ENCODE peak calls at places on chromosomes 16 and 17, in seven cellular contexts. Y is heart left ventricle, H is suprapubic skin, S is SK-N-SH, D is Calu3, J is neural progenitor cell, Q is MCF 10A. G is an unnamed sample.

GRCh38 chr17:35766903-35767510 is 6.3 kb downstream of the C17orf50 start:
- DNase-seq in Y (no peak), H (no peak), S (peak; percentile 81), D (peak; percentile 58), J (no peak), Q (peak; percentile 69), G (peak; percentile 71)

GRCh38 chr17:41538565-41538991 is 10.5 kb upstream of the KRT19 start:
- DNase-seq in Y (no peak), H (no peak), S (no peak), D (no peak), J (no peak), Q (peak; percentile 65), G (peak; percentile 63)

GRCh38 chr17:77829871-77830799 is 128.4 kb upstream of the TNRC6C start:
- DNase-seq in Y (peak; percentile 81), H (peak; percentile 85), S (peak; percentile 47), D (no peak), J (peak; percentile 72), Q (peak; percentile 68), G (peak; percentile 51)

GRCh38 chr17:73257516-73257915 is 4.2 kb downstream of the CPSF4L start:
- DNase-seq in Y (no peak), H (no peak), S (no peak), D (no peak), J (no peak), Q (no peak), G (no peak)

GRCh38 chr16:89958068-89958467 is 9.5 kb downstream of the DEF8 start:
- DNase-seq in Y (peak; percentile 69), H (no peak), S (peak; percentile 93), D (peak; percentile 20), J (peak; percentile 58), Q (peak; percentile 4), G (peak; percentile 38)

GRCh38 chr17:16941072-16941641 is 30.8 kb downstream of the TNFRSF13B start:
- DNase-seq in Y (no peak), H (peak; percentile 34), S (no peak), D (no peak), J (no peak), Q (no peak), G (no peak)

GRCh38 chr17:74840989-74841666 is 18.6 kb downstream of the GRIN2C start:
- DNase-seq in Y (peak; percentile 87), H (no peak), S (no peak), D (no peak), J (peak; percentile 51), Q (no peak), G (peak; percentile 27)

GRCh38 chr16:7405166-7405565 is 72.5 kb downstream of the RBFOX1 start:
- DNase-seq in Y (peak; percentile 81), H (no peak), S (peak; percentile 46), D (no peak), J (peak; percentile 82), Q (no peak), G (no peak)

GRCh38 chr17:34827008-34827407 is 134.3 kb downstream of the CCT6B start:
- DNase-seq in Y (no peak), H (no peak), S (no peak), D (peak; percentile 34), J (no peak), Q (no peak), G (no peak)

GRCh38 chr16:86318119-86318518 is 192.2 kb upstream of the FOXF1 start:
- DNase-seq in Y (no peak), H (peak; percentile 8), S (no peak), D (no peak), J (no peak), Q (no peak), G (no peak)

GRCh38 chr16:73063284-73063733 is 15.4 kb upstream of the ZFHX3 start:
- DNase-seq in Y (no peak), H (no peak), S (no peak), D (no peak), J (no peak), Q (no peak), G (no peak)

GRCh38 chr17:79339311-79339710 is 264.7 kb downstream of the ENGASE start:
- DNase-seq in Y (no peak), H (no peak), S (no peak), D (no peak), J (no peak), Q (no peak), G (no peak)

GRCh38 chr17:47621293-47622178 is 28.2 kb upstream of the KPNB1 start:
- DNase-seq in Y (peak; percentile 52), H (no peak), S (no peak), D (peak; percentile 68), J (peak; percentile 30), Q (peak; percentile 87), G (peak; percentile 92)
- TF ChIP-seq CTCF in Y (no peak), H (no peak), S (peak; percentile 36), D (no peak), J (no peak), Q (no peak), G (peak; percentile 39)

GRCh38 chr17:75876938-75877751 is 1.2 kb downstream of the TRIM47 start:
- DNase-seq in Y (peak; percentile 94), H (peak; percentile 95), S (peak; percentile 62), D (peak; percentile 82), J (peak; percentile 40), Q (peak; percentile 98), G (peak; percentile 81)

GRCh38 chr17:75877752-75878173 is 618 bp downstream of the TRIM47 start:
- DNase-seq in Y (peak; percentile 83), H (no peak), S (peak; percentile 93), D (peak; percentile 84), J (peak; percentile 93), Q (peak; percentile 76), G (peak; percentile 51)

GRCh38 chr17:75876190-75876937 is 2.0 kb downstream of the TRIM47 start:
- DNase-seq in Y (no peak), H (no peak), S (peak; percentile 72), D (peak; percentile 91), J (peak; percentile 71), Q (no peak), G (peak; percentile 54)

GRCh38 chr17:75875940-75876189 is 2.5 kb downstream of the TRIM47 start:
- DNase-seq in Y (peak; percentile 58), H (no peak), S (peak; percentile 64), D (no peak), J (no peak), Q (peak; percentile 92), G (peak; percentile 84)

GRCh38 chr17:75878174-75878998 is at the start of gene TRIM47:
- DNase-seq in Y (peak; percentile 87), H (no peak), S (peak; percentile 81), D (peak; percentile 66), J (peak; percentile 56), Q (peak; percentile 64), G (peak; percentile 52)
- TF ChIP-seq CTCF in Y (peak; percentile 11), H (no peak), S (no peak), D (no peak), J (no peak), Q (no peak), G (peak; percentile 20)

DNA sequence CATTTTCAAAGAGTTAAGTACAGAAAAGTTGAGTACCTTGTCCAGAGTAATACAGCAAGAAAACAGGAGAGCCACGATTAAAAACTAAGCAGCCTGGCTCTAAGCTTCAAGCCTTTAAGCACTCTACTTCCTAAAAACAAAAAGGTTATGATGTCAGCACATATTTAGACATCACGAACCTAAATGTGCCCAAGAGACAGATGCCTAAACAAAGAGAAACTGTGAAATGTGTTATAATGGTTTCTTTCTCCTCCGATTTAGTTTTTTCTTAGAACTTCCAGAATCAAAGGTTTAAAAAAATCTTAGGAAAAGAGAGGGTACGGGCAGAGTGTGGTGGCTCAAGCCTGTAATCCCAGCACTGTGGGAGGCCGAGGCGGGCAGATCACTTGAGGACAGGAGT is 151.0 kb downstream of the VPS53 start:
- DNase-seq in Y (no peak), H (no peak), S (no peak), D (no peak), J (no peak), Q (no peak), G (no peak)
- TF ChIP-seq CTCF in Y (no peak), H (no peak), S (no peak), D (no peak), J (no peak), Q (no peak), G (no peak)

GRCh38 chr17:19867654-19868395 is at the start of gene ULK2:
- DNase-seq in Y (peak; percentile 76), H (no peak), S (peak; percentile 91), D (peak; percentile 51), J (peak; percentile 89), Q (peak; percentile 45), G (peak; percentile 52)

GRCh38 chr17:19867094-19867653 is 562 bp downstream of the ULK2 start:
- DNase-seq in Y (peak; percentile 83), H (peak; percentile 81), S (peak; percentile 82), D (peak; percentile 52), J (peak; percentile 88), Q (peak; percentile 64), G (peak; percentile 55)
- TF ChIP-seq CTCF in Y (peak; percentile 29), H (no peak), S (peak; percentile 40), D (no peak), J (peak; percentile 44), Q (peak; percentile 1), G (no peak)

GRCh38 chr17:7502987-7503386 is 18.8 kb downstream of the POLR2A start:
- DNase-seq in Y (no peak), H (no peak), S (no peak), D (no peak), J (peak; percentile 48), Q (no peak), G (no peak)
- TF ChIP-seq CTCF in Y (peak; percentile 12), H (no peak), S (peak; percentile 39), D (no peak), J (peak; percentile 49), Q (peak; percentile 23), G (peak; percentile 11)

DNA sequence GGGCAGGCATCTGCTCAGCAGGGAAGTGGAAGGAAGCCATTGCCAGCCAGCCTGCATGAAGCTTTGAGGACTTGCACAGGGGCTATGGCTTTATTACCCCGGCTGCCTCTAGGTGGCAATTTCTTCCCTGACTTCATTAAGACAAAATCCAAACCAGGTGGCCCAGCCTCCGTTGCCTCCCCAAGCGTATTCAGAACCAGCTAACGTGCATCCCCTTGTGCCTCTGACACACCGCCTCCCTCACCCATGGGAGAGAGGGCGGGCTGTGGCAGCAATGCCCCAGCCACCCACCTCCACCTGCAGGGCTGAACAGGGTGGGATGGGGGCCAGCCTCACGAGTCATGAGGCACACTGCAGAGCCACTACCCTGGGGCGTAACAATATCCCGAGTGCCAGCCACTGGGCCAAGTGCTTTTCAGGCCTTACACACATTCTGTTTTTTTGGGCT is 6.8 kb downstream of the KIFC3 start:
- DNase-seq in Y (no peak), H (no peak), S (peak; percentile 80), D (peak; percentile 76), J (peak; percentile 78), Q (peak; percentile 69), G (peak; percentile 55)
- TF ChIP-seq CTCF in Y (peak; percentile 38), H (peak; percentile 31), S (peak; percentile 42), D (peak; percentile 72), J (peak; percentile 61), Q (peak; percentile 43), G (peak; percentile 56)

DNA sequence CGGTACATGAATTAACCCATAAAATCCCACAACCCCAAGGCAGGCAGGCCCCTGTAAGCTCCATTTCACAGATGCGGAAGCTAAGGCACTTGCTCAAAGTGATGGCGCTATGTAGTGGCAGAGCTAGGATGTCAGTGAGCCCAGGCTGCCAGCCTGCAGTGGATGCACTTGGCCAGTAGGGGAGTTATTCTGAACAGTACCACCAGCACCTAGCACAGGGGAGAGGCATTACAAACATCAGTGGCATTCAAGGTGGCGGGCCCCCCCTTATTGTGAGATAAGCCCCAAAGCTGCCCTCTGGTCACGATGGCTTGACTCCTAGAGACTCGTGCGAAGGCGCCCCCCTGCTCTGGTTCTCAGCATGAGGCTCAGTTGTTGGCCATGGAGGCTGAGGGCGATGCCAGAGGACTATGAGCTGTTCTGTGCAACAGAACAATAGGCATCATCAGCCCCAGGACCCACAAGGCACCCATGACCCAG is 33.8 kb downstream of the GTF3C1 start:
- DNase-seq in Y (peak; percentile 54), H (no peak), S (peak; percentile 68), D (peak; percentile 35), J (peak; percentile 51), Q (peak; percentile 32), G (peak; percentile 29)
- TF ChIP-seq CTCF in Y (peak; percentile 51), H (no peak), S (peak; percentile 65), D (peak; percentile 77), J (peak; percentile 62), Q (peak; percentile 38), G (peak; percentile 37)

G was measured in RWPE1.